ENCODE peak calls at places on chromosome 5, in five cellular contexts. D is A549, K is AG08396, B is HuH-7.5, S is lower lobe of right lung. C is an unnamed sample.

GRCh38 chr5:139968547-139969261 is 74.4 kb downstream of the NRG2 start:
- DNase-seq in B (peak), S (peak), K (peak), D (peak), C (peak)

GRCh38 chr5:124401247-124402143 is 344.9 kb downstream of the ZNF608 start:
- DNase-seq in B (no peak), S (no peak), K (no peak), D (no peak), C (no peak)

GRCh38 chr5:55533806-55534435 is 843 bp downstream of the PLPP1 start:
- DNase-seq in S (no peak), B (peak), D (peak), K (peak), C (peak)

GRCh38 chr5:168948746-168949145 is 352.2 kb downstream of the SLIT3 start:
- DNase-seq in K (no peak), D (peak), S (no peak), B (no peak), C (no peak)

GRCh38 chr5:73541981-73542380 is 23.5 kb downstream of the ANKRA2 start:
- DNase-seq in D (no peak), S (no peak), B (no peak), K (no peak), C (no peak)

GRCh38 chr5:133403741-133404364 is 208.5 kb downstream of the FSTL4 start:
- DNase-seq in D (no peak), B (no peak), K (no peak), S (no peak), C (no peak)

GRCh38 chr5:152329191-152329590 is 75.9 kb downstream of the NMUR2 start:
- DNase-seq in K (no peak), D (no peak), B (no peak), S (no peak), C (no peak)

GRCh38 chr5:127041571-127041970 is 11.2 kb upstream of the MARCHF3 start:
- DNase-seq in D (no peak), B (no peak), S (no peak), K (no peak), C (no peak)

GRCh38 chr5:150291388-150292385 is 2.1 kb upstream of the CAMK2A start:
- DNase-seq in B (no peak), K (no peak), S (no peak), D (no peak), C (no peak)

GRCh38 chr5:178113141-178113787 is at the start of gene N4BP3:
- DNase-seq in D (peak), K (peak), B (peak), S (peak), C (peak)

GRCh38 chr5:111582962-111583669 is 70.8 kb upstream of the STARD4 start:
- DNase-seq in S (no peak), K (no peak), B (no peak), D (no peak), C (no peak)

GRCh38 chr5:57335092-57335491 is 147.5 kb downstream of the ACTBL2 start:
- DNase-seq in S (no peak), B (no peak), D (peak), K (peak), C (no peak)

C was measured in G401.